ENCODE peak calls at places on chromosomes 6 and 20, in five cellular contexts. L is upper lobe of right lung, X is transverse colon, P is endothelial cell of umbilical vein, F is stomach. C is an unnamed sample.

GRCh38 chr20:55086421-55086820 is 611.0 kb downstream of the DOK5 start:
- DNase-seq in L (no peak), X (no peak), P (no peak), F (no peak), C (no peak)

GRCh38 chr20:14960837-14961236 is 623.4 kb upstream of the FLRT3 start:
- DNase-seq in L (no peak), X (no peak), P (no peak), F (no peak), C (no peak)

GRCh38 chr6:53833147-53833546 is 38.3 kb downstream of the LRRC1 start:
- DNase-seq in L (no peak), X (no peak), P (no peak), F (no peak), C (no peak)

GRCh38 chr6:114108119-114109002 is 137.4 kb upstream of the HDAC2 start:
- DNase-seq in L (peak), X (peak), P (peak), F (peak), C (peak)

GRCh38 chr6:164097557-164098398 is 683.3 kb downstream of the QKI start:
- DNase-seq in L (no peak), X (no peak), P (peak), F (no peak), C (no peak)

GRCh38 chr20:23335521-23335920 is 15.1 kb upstream of the NXT1 start:
- DNase-seq in L (no peak), X (no peak), P (no peak), F (no peak), C (no peak)

GRCh38 chr6:98924647-98925046 is 23.1 kb downstream of the FBXL4 start:
- DNase-seq in L (no peak), X (no peak), P (no peak), F (peak), C (no peak)

GRCh38 chr6:39388526-39389371 is 66.2 kb upstream of the KCNK16 start:
- DNase-seq in L (no peak), X (no peak), P (no peak), F (no peak), C (no peak)

GRCh38 chr6:90701146-90701781 is 114.4 kb upstream of the MAP3K7 start:
- DNase-seq in L (no peak), X (no peak), P (no peak), F (no peak), C (peak)

GRCh38 chr20:3661060-3661820 is 2.0 kb downstream of the GFRA4 start:
- DNase-seq in L (peak), X (no peak), P (no peak), F (no peak), C (no peak)

GRCh38 chr6:170407200-170407599 is 100.6 kb downstream of the FAM120B start:
- DNase-seq in L (no peak), X (no peak), P (no peak), F (no peak), C (no peak)

GRCh38 chr6:135212935-135213334 is 31.8 kb downstream of the MYB start:
- DNase-seq in L (no peak), X (no peak), P (no peak), F (no peak), C (no peak)

GRCh38 chr20:54255157-54255556 is 47.3 kb downstream of the PFDN4 start:
- DNase-seq in L (no peak), X (no peak), P (no peak), F (no peak), C (no peak)

GRCh38 chr6:117469356-117469755 is 13.1 kb upstream of the DCBLD1 start:
- DNase-seq in L (no peak), X (no peak), P (no peak), F (no peak), C (no peak)

GRCh38 chr6:74733830-74734591 is 471.8 kb downstream of the COL12A1 start:
- DNase-seq in L (no peak), X (no peak), P (no peak), F (no peak), C (no peak)

GRCh38 chr20:49586967-49587587 is 19.1 kb upstream of the PTGIS start:
- DNase-seq in L (no peak), X (no peak), P (peak), F (no peak), C (no peak)

GRCh38 chr20:13865156-13865555 is 80.3 kb downstream of the NDUFAF5 start:
- DNase-seq in L (no peak), X (no peak), P (no peak), F (no peak), C (no peak)

GRCh38 chr6:15924893-15925292 is 204.0 kb upstream of the MYLIP start:
- DNase-seq in L (no peak), X (no peak), P (no peak), F (no peak), C (no peak)

GRCh38 chr6:137076277-137077068 is 31.7 kb upstream of the IL20RA start:
- DNase-seq in L (peak), X (peak), P (peak), F (peak), C (peak)

GRCh38 chr20:18684775-18685174 is 96.9 kb downstream of the DTD1 start:
- DNase-seq in L (no peak), X (no peak), P (no peak), F (no peak), C (no peak)

GRCh38 chr6:25684565-25684964 is 32.5 kb downstream of the SCGN start:
- DNase-seq in L (no peak), X (no peak), P (no peak), F (no peak), C (no peak)

GRCh38 chr6:28134015-28134414 is 7.7 kb upstream of the ZKSCAN8 start:
- DNase-seq in L (no peak), X (no peak), P (peak), F (no peak), C (peak)

GRCh38 chr6:13767121-13767794 is 47.1 kb downstream of the MCUR1 start:
- DNase-seq in L (no peak), X (peak), P (peak), F (no peak), C (no peak)
- TF ChIP-seq CTCF in L (peak), X (no peak), P (no peak), F (no peak), C (no peak)

DNA sequence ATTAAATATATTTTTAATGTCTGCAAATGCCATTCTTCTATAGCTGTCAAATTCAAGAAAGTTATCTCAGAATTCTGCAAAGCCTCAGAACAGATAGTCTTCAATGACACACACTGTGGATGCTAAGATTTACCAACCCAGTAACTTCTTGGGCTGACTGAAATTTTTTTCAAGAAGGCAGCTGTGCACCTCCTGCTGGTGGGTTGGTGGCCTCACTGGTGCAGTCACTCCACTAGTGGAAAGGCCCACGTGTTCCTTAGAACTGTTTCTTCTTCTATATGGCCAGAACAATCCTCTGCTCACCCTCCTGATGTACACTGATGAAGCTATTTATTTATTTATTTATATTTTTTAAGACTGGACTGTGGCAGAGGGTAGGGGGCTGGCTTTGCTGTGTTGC is 28.1 kb upstream of the MTCL3 start:
- DNase-seq in L (no peak), X (no peak), P (no peak), F (no peak), C (no peak)
- TF ChIP-seq CTCF in L (peak), X (no peak), P (no peak), F (no peak), C (no peak)

DNA sequence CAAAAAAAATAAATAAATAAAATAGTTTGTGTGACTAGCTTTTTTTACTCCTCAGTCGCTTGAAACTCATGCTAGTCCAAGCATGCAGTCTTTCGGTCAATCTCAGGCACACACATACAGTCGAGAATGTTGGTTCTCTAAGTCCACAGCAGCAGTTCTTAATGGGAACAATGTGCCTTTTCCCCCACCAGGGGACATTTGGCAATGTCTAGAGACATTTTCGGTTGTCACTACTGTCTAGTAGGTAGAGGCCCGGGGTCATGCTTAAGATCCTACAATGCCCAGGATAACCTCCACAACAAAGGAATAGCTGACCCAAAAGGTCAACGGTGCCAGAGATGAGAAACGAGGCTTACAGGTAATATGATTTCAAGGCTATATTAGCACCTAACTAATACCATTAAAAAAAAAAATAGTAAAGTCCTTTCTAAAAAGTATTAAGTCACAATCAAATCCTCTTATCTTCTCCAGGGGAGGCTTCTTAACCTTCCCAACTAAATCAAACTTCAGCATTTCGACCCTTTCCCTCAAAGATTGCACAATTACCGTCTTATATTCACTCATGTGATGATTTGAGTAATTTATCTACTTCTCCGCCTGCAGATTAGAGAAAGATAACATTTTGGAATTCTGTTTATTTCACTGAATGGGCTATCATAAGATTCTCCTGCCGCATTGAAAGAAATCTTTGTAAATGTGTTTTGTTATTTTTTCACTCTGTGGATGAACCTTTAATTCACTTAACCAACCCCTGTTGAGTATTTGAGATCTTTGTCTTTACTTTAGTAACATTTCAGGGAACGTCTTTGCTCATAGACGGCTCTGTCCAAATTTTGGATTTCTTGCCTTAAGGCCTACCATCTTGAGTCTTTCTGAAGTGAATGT is 8.1 kb upstream of the SALL4 start:
- DNase-seq in L (no peak), X (no peak), P (no peak), F (no peak), C (no peak)
- TF ChIP-seq CTCF in L (no peak), X (no peak), P (no peak), F (no peak), C (peak)

GRCh38 chr6:148142821-148143220 is 199.8 kb upstream of the SASH1 start:
- DNase-seq in L (no peak), X (no peak), P (no peak), F (no peak), C (no peak)

GRCh38 chr6:148146717-148147116 is 195.9 kb upstream of the SASH1 start:
- DNase-seq in L (no peak), X (no peak), P (peak), F (no peak), C (peak)

GRCh38 chr6:148147431-148147830 is 195.2 kb upstream of the SASH1 start:
- DNase-seq in L (no peak), X (no peak), P (peak), F (no peak), C (no peak)

GRCh38 chr6:148143771-148144170 is 198.9 kb upstream of the SASH1 start:
- DNase-seq in L (no peak), X (no peak), P (no peak), F (no peak), C (no peak)

DNA sequence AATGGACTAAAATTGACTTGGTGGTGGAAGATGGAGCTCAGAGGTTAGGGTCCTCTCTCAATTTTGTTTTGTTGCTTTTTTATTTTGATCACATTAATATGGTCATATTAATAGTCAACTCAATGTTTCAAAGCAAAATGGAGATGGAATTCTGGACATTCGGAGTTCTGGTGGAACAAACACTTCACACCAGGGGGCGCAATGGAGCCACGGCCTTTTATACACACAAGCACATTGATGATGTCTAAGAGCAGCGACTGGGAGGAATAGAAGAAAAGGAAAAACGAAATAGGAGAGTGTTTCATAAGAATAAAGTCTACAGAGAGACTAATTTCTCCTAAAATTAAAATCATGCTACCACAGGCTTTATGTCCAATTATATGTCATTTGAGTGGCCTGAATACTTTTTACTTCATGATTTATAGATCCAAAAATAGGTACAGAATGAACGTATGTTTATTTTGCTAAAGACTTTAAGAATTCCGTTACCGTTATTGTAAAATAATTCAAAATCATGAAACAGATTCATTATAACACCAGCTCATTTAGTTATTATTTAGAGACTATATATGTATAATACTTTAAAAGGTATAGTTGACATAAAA is 197.6 kb upstream of the SASH1 start:
- DNase-seq in L (peak), X (peak), P (peak), F (peak), C (peak)
- TF ChIP-seq CTCF in L (peak), X (peak), P (peak), F (no peak), C (peak)

GRCh38 chr6:51477912-51478311 is 609.5 kb downstream of the PKHD1 start:
- DNase-seq in L (no peak), X (no peak), P (no peak), F (no peak), C (no peak)
- TF ChIP-seq CTCF in L (no peak), X (no peak), P (no peak), F (no peak), C (no peak)

DNA sequence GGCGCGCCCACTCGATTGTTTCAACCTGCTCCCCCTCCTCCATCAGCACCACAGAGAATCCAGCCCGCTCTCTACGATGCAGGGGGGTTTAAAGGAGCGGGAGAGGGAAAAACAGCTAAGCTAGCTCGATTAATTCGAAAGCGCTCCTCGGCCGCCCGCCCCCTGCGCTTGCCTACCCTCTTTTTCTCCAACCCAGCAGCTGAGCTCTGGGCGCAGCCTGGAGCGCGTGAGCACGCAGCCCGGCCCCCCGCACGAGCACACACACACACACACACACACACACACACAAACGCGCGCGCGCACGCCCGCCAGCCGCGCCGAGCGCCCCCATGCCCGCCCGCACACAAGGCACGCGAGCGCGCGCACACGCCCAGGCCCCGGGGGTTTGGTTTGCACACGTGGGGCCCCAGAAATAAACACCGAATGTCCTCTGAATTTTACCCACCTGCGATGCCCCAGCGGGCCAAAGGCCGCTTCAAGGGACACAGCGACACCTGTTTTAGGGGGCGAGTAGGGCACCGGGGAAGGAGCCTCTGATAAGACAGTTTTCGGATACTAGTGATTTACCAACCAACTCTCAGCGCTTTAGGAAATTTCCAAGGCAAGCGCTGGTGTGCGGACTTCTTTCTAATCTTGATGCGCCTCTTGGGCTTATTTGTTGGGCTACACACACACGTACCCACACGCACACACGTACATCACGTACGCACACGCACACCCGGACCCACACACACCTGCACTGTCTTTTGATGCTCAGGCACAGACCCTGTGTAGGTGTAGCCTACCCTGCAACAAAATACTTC is 787 bp upstream of the NRN1 start:
- DNase-seq in L (no peak), X (no peak), P (peak), F (no peak), C (no peak)
- TF ChIP-seq CTCF in L (peak), X (no peak), P (peak), F (no peak), C (no peak)

GRCh38 chr6:109445382-109445781 is 4.9 kb downstream of the SMPD2 start:
- DNase-seq in L (no peak), X (no peak), P (no peak), F (no peak), C (no peak)
- TF ChIP-seq CTCF in L (no peak), X (no peak), P (no peak), F (no peak), C (no peak)

GRCh38 chr20:56706867-56707360 is 77.8 kb downstream of the TFAP2C start:
- DNase-seq in L (no peak), X (no peak), P (no peak), F (no peak), C (no peak)

GRCh38 chr20:56710577-56711465 is 81.7 kb downstream of the TFAP2C start:
- DNase-seq in L (no peak), X (no peak), P (no peak), F (no peak), C (no peak)

GRCh38 chr20:56708991-56709390 is 79.9 kb downstream of the TFAP2C start:
- DNase-seq in L (no peak), X (no peak), P (no peak), F (no peak), C (no peak)

GRCh38 chr20:56715309-56715708 is 86.2 kb downstream of the TFAP2C start:
- DNase-seq in L (no peak), X (no peak), P (no peak), F (no peak), C (no peak)

DNA sequence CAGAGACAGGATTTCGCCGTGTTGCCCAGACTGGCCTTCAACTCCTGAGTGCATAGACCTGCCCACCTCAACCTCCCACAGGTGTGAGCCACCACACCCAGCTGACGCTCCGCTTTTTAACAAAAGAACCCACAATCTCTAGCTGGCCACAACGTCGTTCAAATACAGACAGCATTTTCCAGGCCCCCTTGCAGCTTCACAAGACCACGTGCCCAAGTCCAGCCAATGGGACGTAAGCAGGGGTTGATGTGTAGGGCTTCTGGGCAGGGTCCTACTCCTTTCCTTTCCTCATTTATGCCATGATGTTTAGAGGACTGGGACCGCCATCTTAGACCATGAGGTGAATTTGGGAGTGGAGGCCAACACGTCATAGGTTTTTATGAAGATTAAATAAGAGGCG is 81.0 kb downstream of the TFAP2C start:
- DNase-seq in L (no peak), X (no peak), P (no peak), F (no peak), C (no peak)
- TF ChIP-seq CTCF in L (no peak), X (no peak), P (no peak), F (no peak), C (no peak)

C was measured in Calu3.